ENCODE peak calls at places on chromosomes 6 and 20, in four cellular contexts. One of them, this sample, is unnamed.

GRCh38 chr6:118215269-118215668 is 308.2 kb downstream of the SLC35F1 start:
- DNase-seq in activated CD4-positive, CD25-positive, alpha-beta regulatory T cell: no peak
- DNase-seq in GM12865: no peak
- DNase-seq in BJ: no peak
- DNase-seq in this sample: no peak

GRCh38 chr6:129104131-129104530 is 221.2 kb downstream of the LAMA2 start:
- DNase-seq in GM12865: no peak
- DNase-seq in BJ: peak; percentile 69
- DNase-seq in activated CD4-positive, CD25-positive, alpha-beta regulatory T cell: no peak
- DNase-seq in this sample: no peak

GRCh38 chr6:68679399-68679798 is 44.3 kb downstream of the ADGRB3 start:
- DNase-seq in activated CD4-positive, CD25-positive, alpha-beta regulatory T cell: no peak
- DNase-seq in BJ: no peak
- DNase-seq in GM12865: no peak
- DNase-seq in this sample: no peak

GRCh38 chr20:38726849-38727601 is 2.7 kb downstream of the SLC32A1 start:
- DNase-seq in GM12865: peak; percentile 47
- DNase-seq in BJ: no peak
- DNase-seq in activated CD4-positive, CD25-positive, alpha-beta regulatory T cell: no peak
- DNase-seq in this sample: no peak

GRCh38 chr6:1724616-1725015 is 114.9 kb downstream of the FOXC1 start:
- DNase-seq in BJ: no peak
- DNase-seq in activated CD4-positive, CD25-positive, alpha-beta regulatory T cell: no peak
- DNase-seq in GM12865: no peak
- DNase-seq in this sample: no peak

GRCh38 chr6:111212625-111213024 is 125.3 kb downstream of the SLC16A10 start:
- DNase-seq in activated CD4-positive, CD25-positive, alpha-beta regulatory T cell: no peak
- DNase-seq in BJ: no peak
- DNase-seq in GM12865: no peak
- DNase-seq in this sample: no peak

GRCh38 chr6:148203970-148204369 is 138.7 kb upstream of the SASH1 start:
- DNase-seq in BJ: no peak
- DNase-seq in activated CD4-positive, CD25-positive, alpha-beta regulatory T cell: no peak
- DNase-seq in GM12865: peak; percentile 77
- DNase-seq in this sample: no peak

GRCh38 chr6:31900917-31901414 is 920 bp downstream of the ZBTB12 start:
- DNase-seq in BJ: no peak
- DNase-seq in activated CD4-positive, CD25-positive, alpha-beta regulatory T cell: no peak
- DNase-seq in GM12865: no peak
- DNase-seq in this sample: no peak

GRCh38 chr6:77034161-77034560 is 429.1 kb downstream of the HTR1B start:
- DNase-seq in BJ: peak; percentile 83
- DNase-seq in activated CD4-positive, CD25-positive, alpha-beta regulatory T cell: no peak
- DNase-seq in GM12865: no peak
- DNase-seq in this sample: no peak

GRCh38 chr20:8912731-8913130 is 156.2 kb upstream of the PLCB4 start:
- DNase-seq in BJ: no peak
- DNase-seq in activated CD4-positive, CD25-positive, alpha-beta regulatory T cell: no peak
- DNase-seq in GM12865: no peak
- DNase-seq in this sample: no peak

GRCh38 chr6:122033564-122034181 is 365.8 kb upstream of the HSF2 start:
- DNase-seq in BJ: no peak
- DNase-seq in activated CD4-positive, CD25-positive, alpha-beta regulatory T cell: no peak
- DNase-seq in GM12865: peak; percentile 32
- DNase-seq in this sample: peak; percentile 31

GRCh38 chr6:151869345-151869744 is 61.9 kb downstream of the ESR1 start:
- DNase-seq in activated CD4-positive, CD25-positive, alpha-beta regulatory T cell: no peak
- DNase-seq in BJ: no peak
- DNase-seq in GM12865: no peak
- DNase-seq in this sample: no peak

GRCh38 chr6:128252293-128253176 is 267.9 kb downstream of the PTPRK start:
- DNase-seq in GM12865: no peak
- DNase-seq in activated CD4-positive, CD25-positive, alpha-beta regulatory T cell: no peak
- DNase-seq in BJ: no peak
- DNase-seq in this sample: no peak

GRCh38 chr6:75755704-75756103 is 6.7 kb downstream of the MYO6 start:
- DNase-seq in BJ: no peak
- DNase-seq in GM12865: no peak
- DNase-seq in activated CD4-positive, CD25-positive, alpha-beta regulatory T cell: no peak
- DNase-seq in this sample: no peak

GRCh38 chr6:109303647-109304283 is 78.5 kb downstream of the CD164 start:
- DNase-seq in BJ: no peak
- DNase-seq in activated CD4-positive, CD25-positive, alpha-beta regulatory T cell: no peak
- DNase-seq in GM12865: no peak
- DNase-seq in this sample: no peak

GRCh38 chr6:82841309-82841708 is 224.3 kb downstream of the UBE3D start:
- DNase-seq in BJ: no peak
- DNase-seq in activated CD4-positive, CD25-positive, alpha-beta regulatory T cell: no peak
- DNase-seq in GM12865: peak; percentile 1
- DNase-seq in this sample: no peak

GRCh38 chr6:108799791-108800190 is 48.4 kb upstream of the ARMC2 start:
- DNase-seq in GM12865: no peak
- DNase-seq in BJ: no peak
- DNase-seq in activated CD4-positive, CD25-positive, alpha-beta regulatory T cell: no peak
- DNase-seq in this sample: no peak

GRCh38 chr6:12110523-12111154 is 98.5 kb downstream of the HIVEP1 start:
- DNase-seq in GM12865: no peak
- DNase-seq in activated CD4-positive, CD25-positive, alpha-beta regulatory T cell: no peak
- DNase-seq in BJ: no peak
- DNase-seq in this sample: no peak

GRCh38 chr6:36442671-36443497 is at the start of the genes KCTD20 and PXT1:
- DNase-seq in BJ: no peak
- DNase-seq in GM12865: peak; percentile 95
- DNase-seq in activated CD4-positive, CD25-positive, alpha-beta regulatory T cell: peak; percentile 73
- DNase-seq in this sample: peak; percentile 84

GRCh38 chr20:46164166-46164565 is 46.1 kb downstream of the CD40 start:
- DNase-seq in activated CD4-positive, CD25-positive, alpha-beta regulatory T cell: no peak
- DNase-seq in BJ: no peak
- DNase-seq in GM12865: no peak
- DNase-seq in this sample: no peak

GRCh38 chr20:48571945-48572589 is 255.7 kb downstream of the PREX1 start:
- DNase-seq in BJ: no peak
- DNase-seq in activated CD4-positive, CD25-positive, alpha-beta regulatory T cell: no peak
- DNase-seq in GM12865: no peak
- DNase-seq in this sample: no peak

GRCh38 chr6:79762370-79762769 is 131.2 kb downstream of the SH3BGRL2 start:
- DNase-seq in activated CD4-positive, CD25-positive, alpha-beta regulatory T cell: no peak
- DNase-seq in GM12865: no peak
- DNase-seq in BJ: no peak
- DNase-seq in this sample: no peak

GRCh38 chr6:45816674-45817297 is 198.9 kb downstream of the CLIC5 start:
- DNase-seq in activated CD4-positive, CD25-positive, alpha-beta regulatory T cell: no peak
- DNase-seq in GM12865: no peak
- DNase-seq in BJ: peak; percentile 11
- DNase-seq in this sample: no peak

GRCh38 chr6:108847738-108848115 is 495 bp upstream of the ARMC2 start:
- DNase-seq in BJ: no peak
- DNase-seq in GM12865: no peak
- DNase-seq in activated CD4-positive, CD25-positive, alpha-beta regulatory T cell: no peak
- DNase-seq in this sample: no peak

GRCh38 chr6:44636576-44637248 is 249.2 kb downstream of the CDC5L start:
- DNase-seq in activated CD4-positive, CD25-positive, alpha-beta regulatory T cell: no peak
- DNase-seq in BJ: no peak
- DNase-seq in GM12865: no peak
- DNase-seq in this sample: no peak

GRCh38 chr20:44648068-44648467 is 3.4 kb downstream of the ADA start:
- DNase-seq in BJ: no peak
- DNase-seq in activated CD4-positive, CD25-positive, alpha-beta regulatory T cell: no peak
- DNase-seq in GM12865: no peak
- DNase-seq in this sample: no peak

GRCh38 chr6:122589115-122589514 is 21.1 kb upstream of the PKIB start:
- DNase-seq in activated CD4-positive, CD25-positive, alpha-beta regulatory T cell: no peak
- DNase-seq in GM12865: no peak
- DNase-seq in BJ: no peak
- DNase-seq in this sample: no peak

GRCh38 chr6:134238960-134239795 is 78.7 kb downstream of the SGK1 start:
- DNase-seq in activated CD4-positive, CD25-positive, alpha-beta regulatory T cell: no peak
- DNase-seq in BJ: no peak
- DNase-seq in GM12865: no peak
- DNase-seq in this sample: no peak

GRCh38 chr6:41678511-41679084 is 40.3 kb downstream of the MDFI start:
- DNase-seq in BJ: no peak
- DNase-seq in GM12865: no peak
- DNase-seq in activated CD4-positive, CD25-positive, alpha-beta regulatory T cell: no peak
- DNase-seq in this sample: no peak

GRCh38 chr6:163345931-163346330 is 68.6 kb upstream of the QKI start:
- DNase-seq in BJ: no peak
- DNase-seq in activated CD4-positive, CD25-positive, alpha-beta regulatory T cell: no peak
- DNase-seq in GM12865: no peak
- DNase-seq in this sample: no peak

GRCh38 chr6:159163901-159164370 is 5.3 kb upstream of the FNDC1 start:
- DNase-seq in activated CD4-positive, CD25-positive, alpha-beta regulatory T cell: no peak
- DNase-seq in GM12865: no peak
- DNase-seq in BJ: no peak
- DNase-seq in this sample: no peak

GRCh38 chr6:127367023-127367375 is 23.6 kb upstream of the ECHDC1 start:
- DNase-seq in GM12865: no peak
- DNase-seq in BJ: no peak
- DNase-seq in activated CD4-positive, CD25-positive, alpha-beta regulatory T cell: no peak
- DNase-seq in this sample: no peak

GRCh38 chr6:157763894-157764345 is 59.1 kb upstream of the SNX9 start:
- DNase-seq in BJ: no peak
- DNase-seq in GM12865: peak; percentile 42
- DNase-seq in activated CD4-positive, CD25-positive, alpha-beta regulatory T cell: no peak
- DNase-seq in this sample: no peak

GRCh38 chr20:34037121-34037520 is 43.4 kb downstream of the RALY start:
- DNase-seq in activated CD4-positive, CD25-positive, alpha-beta regulatory T cell: peak; percentile 4
- DNase-seq in GM12865: no peak
- DNase-seq in BJ: no peak
- DNase-seq in this sample: no peak